ENCODE peak calls at places on chromosomes 4 and X, in four cellular contexts. C, D, Q and Z are unnamed samples.
A peak's percentile ranks its signal among the peaks of the same experiment; 100 is the strongest.

GRCh38 chr4:127000090-127000489 is 632.7 kb upstream of the INTU start:
- DNase-seq in C (no peak), Q (no peak), D (no peak), Z (no peak)

GRCh38 chrX:39162322-39162721 is 361.1 kb downstream of the MID1IP1 start:
- DNase-seq in Q (peak; percentile 39), C (no peak), D (no peak), Z (no peak)

GRCh38 chr4:188903995-188904394 is 764.8 kb downstream of the TRIML1 start:
- DNase-seq in Q (no peak), D (no peak), C (no peak), Z (no peak)

GRCh38 chr4:152243890-152244595 is 291.8 kb downstream of the FBXW7 start:
- DNase-seq in D (no peak), C (no peak), Q (no peak), Z (no peak)

GRCh38 chrX:113157496-113157895 is 316.9 kb upstream of the AMOT start:
- DNase-seq in Q (no peak), C (no peak), D (no peak), Z (peak; percentile 22)

GRCh38 chrX:130179579-130180215 is 7.9 kb downstream of the RAB33A start:
- DNase-seq in Q (no peak), C (no peak), D (no peak), Z (no peak)

GRCh38 chr4:107689912-107690587 is 30.0 kb downstream of the PAPSS1 start:
- DNase-seq in Q (no peak), C (no peak), D (peak; percentile 46), Z (no peak)

GRCh38 chr4:155544547-155544946 is 122.1 kb upstream of the GUCY1A1 start:
- DNase-seq in D (no peak), C (no peak), Q (no peak), Z (no peak)

GRCh38 chr4:73606465-73606974 is 13.7 kb downstream of the RASSF6 start:
- DNase-seq in Q (no peak), D (no peak), C (peak; percentile 60), Z (no peak)

GRCh38 chrX:41449615-41450014 is 2.5 kb downstream of the NYX start:
- DNase-seq in D (no peak), C (no peak), Q (no peak), Z (no peak)